ENCODE peak calls at places on chromosomes 7 and 10, in eight cellular contexts. One of them, this sample, is unnamed. For H3K27me3, the result is how much of the 10 kb centered on the place peaks cover.

GRCh38 chr10:117503170-117503885 is 39.2 kb upstream of the EMX2 start:
- DNase-seq in CD8-positive, alpha-beta T cell: no peak
- DNase-seq in colonic mucosa: no peak
- DNase-seq in ovary: no peak
- DNase-seq in adrenal gland: no peak
- DNase-seq in neural progenitor cell: peak
- DNase-seq in PC-3: no peak
- DNase-seq in left lung: no peak
- DNase-seq in this sample: no peak

GRCh38 chr10:112136816-112137215 is 46.7 kb downstream of the GPAM start:
- DNase-seq in CD8-positive, alpha-beta T cell: no peak
- DNase-seq in colonic mucosa: no peak
- DNase-seq in neural progenitor cell: no peak
- DNase-seq in ovary: no peak
- DNase-seq in left lung: no peak
- DNase-seq in adrenal gland: no peak
- DNase-seq in PC-3: no peak
- DNase-seq in this sample: no peak

GRCh38 chr10:126842356-126842755 is 62.9 kb upstream of the DOCK1 start:
- DNase-seq in CD8-positive, alpha-beta T cell: no peak
- DNase-seq in neural progenitor cell: no peak
- DNase-seq in PC-3: no peak
- DNase-seq in ovary: no peak
- DNase-seq in colonic mucosa: no peak
- DNase-seq in left lung: no peak
- DNase-seq in adrenal gland: no peak
- DNase-seq in this sample: no peak

GRCh38 chr7:21903074-21903786 is 42.5 kb downstream of the CDCA7L start:
- DNase-seq in colonic mucosa: no peak
- DNase-seq in PC-3: no peak
- DNase-seq in CD8-positive, alpha-beta T cell: no peak
- DNase-seq in left lung: no peak
- DNase-seq in ovary: no peak
- DNase-seq in adrenal gland: no peak
- DNase-seq in neural progenitor cell: no peak
- DNase-seq in this sample: no peak

GRCh38 chr10:128474571-128474970 is 348.3 kb upstream of the MKI67 start:
- DNase-seq in PC-3: no peak
- DNase-seq in CD8-positive, alpha-beta T cell: no peak
- DNase-seq in neural progenitor cell: no peak
- DNase-seq in adrenal gland: no peak
- DNase-seq in ovary: no peak
- DNase-seq in left lung: no peak
- DNase-seq in colonic mucosa: no peak
- DNase-seq in this sample: no peak

GRCh38 chr10:22573820-22574569 is 140.4 kb downstream of the PIP4K2A start:
- DNase-seq in adrenal gland: no peak
- DNase-seq in colonic mucosa: no peak
- DNase-seq in CD8-positive, alpha-beta T cell: no peak
- DNase-seq in left lung: no peak
- DNase-seq in PC-3: peak
- DNase-seq in neural progenitor cell: peak
- DNase-seq in ovary: no peak
- DNase-seq in this sample: no peak

GRCh38 chr10:7846591-7846990 is 28.3 kb downstream of the TAF3 start:
- DNase-seq in PC-3: no peak
- DNase-seq in colonic mucosa: no peak
- DNase-seq in CD8-positive, alpha-beta T cell: no peak
- DNase-seq in ovary: no peak
- DNase-seq in adrenal gland: no peak
- DNase-seq in neural progenitor cell: no peak
- DNase-seq in left lung: no peak
- DNase-seq in this sample: no peak

GRCh38 chr10:86048571-86048970 is 318.0 kb downstream of the GRID1 start:
- DNase-seq in neural progenitor cell: no peak
- DNase-seq in left lung: no peak
- DNase-seq in colonic mucosa: no peak
- DNase-seq in ovary: no peak
- DNase-seq in CD8-positive, alpha-beta T cell: no peak
- DNase-seq in PC-3: no peak
- DNase-seq in adrenal gland: no peak
- DNase-seq in this sample: no peak

GRCh38 chr7:77782383-77782782 is 15.9 kb downstream of the TMEM60 start:
- DNase-seq in ovary: no peak
- DNase-seq in PC-3: no peak
- DNase-seq in left lung: no peak
- DNase-seq in adrenal gland: no peak
- DNase-seq in CD8-positive, alpha-beta T cell: no peak
- DNase-seq in neural progenitor cell: no peak
- DNase-seq in colonic mucosa: no peak
- DNase-seq in this sample: no peak

GRCh38 chr7:135856356-135857144 is 107.9 kb upstream of the FAM180A start:
- DNase-seq in CD8-positive, alpha-beta T cell: no peak
- DNase-seq in colonic mucosa: no peak
- DNase-seq in ovary: no peak
- DNase-seq in adrenal gland: no peak
- DNase-seq in left lung: no peak
- DNase-seq in PC-3: peak
- DNase-seq in neural progenitor cell: no peak
- DNase-seq in this sample: no peak

GRCh38 chr10:5999440-6000165 is 22.3 kb upstream of the IL15RA start:
- DNase-seq in adrenal gland: no peak
- DNase-seq in neural progenitor cell: no peak
- DNase-seq in PC-3: no peak
- DNase-seq in CD8-positive, alpha-beta T cell: no peak
- DNase-seq in colonic mucosa: peak
- DNase-seq in ovary: no peak
- DNase-seq in left lung: no peak
- DNase-seq in this sample: no peak

GRCh38 chr7:136086712-136087111 is 109.6 kb upstream of the MTPN start:
- DNase-seq in CD8-positive, alpha-beta T cell: no peak
- DNase-seq in neural progenitor cell: peak
- DNase-seq in left lung: no peak
- DNase-seq in adrenal gland: peak
- DNase-seq in ovary: peak
- DNase-seq in colonic mucosa: no peak
- DNase-seq in PC-3: peak
- DNase-seq in this sample: no peak

GRCh38 chr10:36017141-36017540 is 375.0 kb upstream of the FZD8 start:
- DNase-seq in colonic mucosa: no peak
- DNase-seq in adrenal gland: no peak
- DNase-seq in left lung: no peak
- DNase-seq in ovary: no peak
- DNase-seq in neural progenitor cell: no peak
- DNase-seq in PC-3: no peak
- DNase-seq in CD8-positive, alpha-beta T cell: no peak
- DNase-seq in this sample: no peak

GRCh38 chr7:91784469-91784868 is 96.0 kb downstream of the MTERF1 start:
- DNase-seq in colonic mucosa: no peak
- DNase-seq in neural progenitor cell: no peak
- DNase-seq in left lung: no peak
- DNase-seq in ovary: no peak
- DNase-seq in PC-3: peak
- DNase-seq in CD8-positive, alpha-beta T cell: no peak
- DNase-seq in adrenal gland: no peak
- DNase-seq in this sample: no peak

GRCh38 chr7:129959480-129960332 is 6.9 kb upstream of the UBE2H start:
- DNase-seq in colonic mucosa: no peak
- DNase-seq in CD8-positive, alpha-beta T cell: no peak
- DNase-seq in adrenal gland: no peak
- DNase-seq in neural progenitor cell: no peak
- DNase-seq in left lung: no peak
- DNase-seq in ovary: no peak
- DNase-seq in PC-3: peak
- DNase-seq in this sample: no peak

GRCh38 chr7:69825031-69825681 is 226.9 kb downstream of the AUTS2 start:
- DNase-seq in PC-3: no peak
- DNase-seq in adrenal gland: no peak
- DNase-seq in CD8-positive, alpha-beta T cell: no peak
- DNase-seq in left lung: no peak
- DNase-seq in colonic mucosa: no peak
- DNase-seq in neural progenitor cell: no peak
- DNase-seq in ovary: no peak
- DNase-seq in this sample: no peak

GRCh38 chr7:157940497-157940896 is 603.7 kb downstream of the DNAJB6 start:
- DNase-seq in colonic mucosa: no peak
- DNase-seq in ovary: no peak
- DNase-seq in PC-3: no peak
- DNase-seq in CD8-positive, alpha-beta T cell: no peak
- DNase-seq in left lung: no peak
- DNase-seq in adrenal gland: no peak
- DNase-seq in neural progenitor cell: no peak
- DNase-seq in this sample: no peak

GRCh38 chr10:124449170-124450009 is 445 bp downstream of the NKX1-2 start:
- DNase-seq in left lung: no peak
- DNase-seq in PC-3: peak
- DNase-seq in colonic mucosa: no peak
- DNase-seq in adrenal gland: no peak
- DNase-seq in ovary: no peak
- DNase-seq in CD8-positive, alpha-beta T cell: no peak
- DNase-seq in neural progenitor cell: peak
- DNase-seq in this sample: no peak

GRCh38 chr10:124447741-124448466 is 1.9 kb downstream of the NKX1-2 start:
- DNase-seq in adrenal gland: no peak
- DNase-seq in CD8-positive, alpha-beta T cell: no peak
- DNase-seq in ovary: no peak
- DNase-seq in PC-3: no peak
- DNase-seq in neural progenitor cell: peak
- DNase-seq in left lung: no peak
- DNase-seq in colonic mucosa: no peak
- DNase-seq in this sample: no peak

GRCh38 chr10:124446830-124447740 is 2.8 kb downstream of the NKX1-2 start:
- DNase-seq in colonic mucosa: no peak
- DNase-seq in CD8-positive, alpha-beta T cell: no peak
- DNase-seq in PC-3: no peak
- DNase-seq in ovary: no peak
- DNase-seq in adrenal gland: no peak
- DNase-seq in neural progenitor cell: no peak
- DNase-seq in left lung: no peak
- DNase-seq in this sample: no peak

GRCh38 chr10:124450010-124450782 is at the start of gene NKX1-2:
- DNase-seq in ovary: no peak
- DNase-seq in PC-3: no peak
- DNase-seq in adrenal gland: no peak
- DNase-seq in left lung: no peak
- DNase-seq in neural progenitor cell: peak
- DNase-seq in colonic mucosa: no peak
- DNase-seq in CD8-positive, alpha-beta T cell: no peak
- DNase-seq in this sample: no peak

GRCh38 chr10:124448696-124449169 is 1.1 kb downstream of the NKX1-2 start:
- DNase-seq in PC-3: no peak
- DNase-seq in ovary: no peak
- DNase-seq in left lung: no peak
- DNase-seq in CD8-positive, alpha-beta T cell: no peak
- DNase-seq in colonic mucosa: no peak
- DNase-seq in neural progenitor cell: peak
- DNase-seq in adrenal gland: no peak
- DNase-seq in this sample: no peak
- H3K27me3 ChIP-seq in PC-3: under half
- H3K27me3 ChIP-seq in ovary: under half
- H3K27me3 ChIP-seq in left lung: half or more
- H3K27me3 ChIP-seq in CD8-positive, alpha-beta T cell: under half
- H3K27me3 ChIP-seq in colonic mucosa: half or more
- H3K27me3 ChIP-seq in neural progenitor cell: half or more
- H3K27me3 ChIP-seq in adrenal gland: half or more
- H3K27me3 ChIP-seq in this sample: half or more

GRCh38 chr7:75613351-75613750 is 121.2 kb downstream of the SPDYE5 start:
- DNase-seq in PC-3: no peak
- DNase-seq in neural progenitor cell: no peak
- DNase-seq in ovary: no peak
- DNase-seq in CD8-positive, alpha-beta T cell: no peak
- DNase-seq in left lung: no peak
- DNase-seq in adrenal gland: no peak
- DNase-seq in colonic mucosa: no peak
- DNase-seq in this sample: no peak
- H3K4me3 ChIP-seq in PC-3: no peak
- H3K4me3 ChIP-seq in neural progenitor cell: no peak
- H3K4me3 ChIP-seq in ovary: no peak
- H3K4me3 ChIP-seq in CD8-positive, alpha-beta T cell: no peak
- H3K4me3 ChIP-seq in left lung: no peak
- H3K4me3 ChIP-seq in adrenal gland: no peak
- H3K4me3 ChIP-seq in colonic mucosa: no peak
- H3K4me3 ChIP-seq in this sample: no peak

GRCh38 chr10:133157662-133158436 is 2.2 kb upstream of the KNDC1 start:
- DNase-seq in ovary: no peak
- DNase-seq in left lung: peak
- DNase-seq in neural progenitor cell: no peak
- DNase-seq in colonic mucosa: no peak
- DNase-seq in PC-3: no peak
- DNase-seq in CD8-positive, alpha-beta T cell: no peak
- DNase-seq in adrenal gland: no peak
- DNase-seq in this sample: no peak

GRCh38 chr10:133159611-133159949 is 439 bp upstream of the KNDC1 start:
- DNase-seq in neural progenitor cell: peak
- DNase-seq in colonic mucosa: no peak
- DNase-seq in ovary: peak
- DNase-seq in left lung: peak
- DNase-seq in CD8-positive, alpha-beta T cell: no peak
- DNase-seq in PC-3: no peak
- DNase-seq in adrenal gland: no peak
- DNase-seq in this sample: no peak

GRCh38 chr10:133156674-133157579 is 3.1 kb upstream of the KNDC1 start:
- DNase-seq in CD8-positive, alpha-beta T cell: no peak
- DNase-seq in adrenal gland: no peak
- DNase-seq in colonic mucosa: no peak
- DNase-seq in left lung: peak
- DNase-seq in ovary: no peak
- DNase-seq in PC-3: no peak
- DNase-seq in neural progenitor cell: no peak
- DNase-seq in this sample: no peak

GRCh38 chr10:133158756-133159610 is 1.0 kb upstream of the KNDC1 start:
- DNase-seq in adrenal gland: peak
- DNase-seq in neural progenitor cell: peak
- DNase-seq in left lung: peak
- DNase-seq in colonic mucosa: no peak
- DNase-seq in ovary: peak
- DNase-seq in PC-3: no peak
- DNase-seq in CD8-positive, alpha-beta T cell: no peak
- DNase-seq in this sample: no peak

DNA sequence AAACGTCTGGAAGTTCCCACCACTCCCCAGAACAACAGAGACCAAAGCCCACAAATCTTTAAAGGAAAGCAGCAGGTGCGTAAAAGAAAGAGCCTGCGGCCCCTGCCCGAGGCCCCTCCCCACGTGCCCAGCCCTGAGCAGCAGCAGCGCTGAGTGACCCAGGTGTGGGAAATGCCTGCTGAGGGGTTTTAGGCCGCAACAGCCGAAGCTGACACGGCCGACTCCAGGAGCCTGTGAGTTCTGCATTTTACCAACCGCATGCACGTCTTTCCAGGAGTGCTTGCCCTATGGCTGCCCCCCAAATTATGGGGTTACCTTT is 1.6 kb upstream of the KNDC1 start:
- DNase-seq in left lung: no peak
- DNase-seq in PC-3: no peak
- DNase-seq in CD8-positive, alpha-beta T cell: no peak
- DNase-seq in neural progenitor cell: no peak
- DNase-seq in adrenal gland: no peak
- DNase-seq in ovary: peak
- DNase-seq in colonic mucosa: no peak
- DNase-seq in this sample: no peak
- H3K27me3 ChIP-seq in left lung: under half
- H3K27me3 ChIP-seq in PC-3: under half
- H3K27me3 ChIP-seq in CD8-positive, alpha-beta T cell: under half
- H3K27me3 ChIP-seq in neural progenitor cell: under half
- H3K27me3 ChIP-seq in adrenal gland: under half
- H3K27me3 ChIP-seq in ovary: under half
- H3K27me3 ChIP-seq in colonic mucosa: under half
- H3K27me3 ChIP-seq in this sample: half or more

GRCh38 chr7:25893436-25893835 is 258.6 kb upstream of the NFE2L3 start:
- DNase-seq in ovary: no peak
- DNase-seq in colonic mucosa: no peak
- DNase-seq in left lung: no peak
- DNase-seq in PC-3: no peak
- DNase-seq in adrenal gland: no peak
- DNase-seq in neural progenitor cell: no peak
- DNase-seq in CD8-positive, alpha-beta T cell: no peak
- DNase-seq in this sample: no peak
- H3K4me3 ChIP-seq in ovary: peak
- H3K4me3 ChIP-seq in colonic mucosa: no peak
- H3K4me3 ChIP-seq in left lung: no peak
- H3K4me3 ChIP-seq in PC-3: peak
- H3K4me3 ChIP-seq in adrenal gland: peak
- H3K4me3 ChIP-seq in neural progenitor cell: no peak
- H3K4me3 ChIP-seq in CD8-positive, alpha-beta T cell: peak
- H3K4me3 ChIP-seq in this sample: peak

This sample was measured in left ventricle myocardium inferior.